ENCODE peak calls at places on chromosome 20, in nine cellular contexts. S is RCC 7860; E is LoVo; I is activated CD4-positive, alpha-beta T cell treated with anti-CD3 and anti-CD28 coated beads, Interleukin-2, amount 50 U/mL, for 24 hours; F is naive thymus-derived CD4-positive, alpha-beta T cell; N is amniotic stem cell; J is NCI-H2081; Q is B cell; H is NCI-H2029 treated with DMSO at 0.1 percent for 48 hours. U is an unnamed sample.
A peak's percentile ranks its signal among the peaks of the same experiment; 100 is the strongest.

GRCh38 chr20:3559637-3560036 is 88.8 kb downstream of the ATRN start:
- DNase-seq in Q (no peak), J (no peak), E (no peak), F (no peak), N (no peak), I (no peak), S (no peak), H (no peak), U (no peak)

GRCh38 chr20:37522258-37523011 is 1.4 kb downstream of the NNAT start:
- DNase-seq in N (no peak), I (no peak), J (no peak), H (peak; percentile 48), F (no peak), E (no peak), Q (no peak), S (no peak), U (peak; percentile 88)

GRCh38 chr20:45771182-45771759 is 20.4 kb downstream of the WFDC3 start:
- DNase-seq in S (peak; percentile 69), J (peak; percentile 81), H (peak; percentile 89), I (peak; percentile 70), E (peak; percentile 81), N (peak; percentile 39), F (peak; percentile 59), Q (peak; percentile 66), U (peak; percentile 81)

GRCh38 chr20:24753136-24753535 is 195.9 kb upstream of the CST7 start:
- DNase-seq in H (no peak), J (no peak), E (no peak), F (no peak), S (no peak), N (no peak), Q (no peak), I (no peak), U (no peak)

GRCh38 chr20:6819599-6819998 is 52.1 kb downstream of the BMP2 start:
- DNase-seq in S (peak; percentile 27), J (peak; percentile 23), N (no peak), F (no peak), Q (no peak), E (peak; percentile 25), I (no peak), H (peak; percentile 0), U (peak; percentile 15)

GRCh38 chr20:34862724-34863123 is 9.9 kb downstream of the GGT7 start:
- DNase-seq in S (no peak), E (no peak), H (no peak), F (no peak), I (no peak), Q (no peak), N (no peak), J (no peak), U (no peak)

GRCh38 chr20:46074006-46074405 is 15.8 kb downstream of the NCOA5 start:
- DNase-seq in E (no peak), S (no peak), F (no peak), Q (no peak), N (no peak), H (no peak), I (no peak), J (peak; percentile 50), U (peak; percentile 12)

GRCh38 chr20:51570755-51571469 is 28.4 kb upstream of the NFATC2 start:
- DNase-seq in E (no peak), J (no peak), Q (no peak), S (no peak), H (no peak), F (no peak), I (no peak), N (no peak), U (peak; percentile 16)

GRCh38 chr20:37007898-37008649 is 56.6 kb upstream of the SAMHD1 start:
- DNase-seq in F (peak; percentile 61), J (no peak), I (no peak), H (no peak), S (no peak), E (no peak), Q (no peak), N (no peak), U (no peak)

GRCh38 chr20:50724851-50725721 is 6.3 kb upstream of the PARD6B start:
- DNase-seq in N (peak; percentile 95), E (peak; percentile 63), I (peak; percentile 59), J (no peak), H (no peak), S (peak; percentile 100), Q (no peak), F (no peak), U (no peak)

GRCh38 chr20:44765647-44766367 is 20.1 kb downstream of the KCNK15 start:
- DNase-seq in S (no peak), E (peak; percentile 24), H (peak; percentile 84), J (peak; percentile 52), N (no peak), Q (no peak), I (no peak), F (no peak), U (no peak)

GRCh38 chr20:44961868-44962267 is 1.7 kb upstream of the TOMM34 start:
- DNase-seq in S (peak; percentile 18), E (no peak), N (peak; percentile 6), J (no peak), I (no peak), F (no peak), H (no peak), Q (no peak), U (no peak)

GRCh38 chr20:64165866-64166600 is 1.8 kb downstream of the MYT1 start:
- DNase-seq in I (no peak), F (no peak), N (no peak), E (no peak), J (peak; percentile 45), H (no peak), S (no peak), Q (no peak), U (no peak)

GRCh38 chr20:56554869-56555268 is 21.8 kb downstream of the FAM209B start:
- DNase-seq in Q (no peak), J (peak; percentile 58), H (peak; percentile 96), E (peak; percentile 93), S (peak; percentile 90), N (peak; percentile 78), F (no peak), I (no peak), U (peak; percentile 99)

GRCh38 chr20:36830791-36831691 is 44.9 kb upstream of the TLDC2 start:
- DNase-seq in E (no peak), I (no peak), Q (no peak), F (no peak), S (no peak), H (no peak), N (no peak), J (no peak), U (no peak)